ENCODE peak calls at places on chromosomes 12 and 14, in five cellular contexts. One of them, this sample, is unnamed. For H3K4me1, the result is how much of the 10 kb centered on the place peaks cover.

GRCh38 chr12:114306646-114307045 is 99.3 kb downstream of the TBX5 start:
- DNase-seq in uterus: no peak
- DNase-seq in pancreas: no peak
- DNase-seq in SK-N-SH: no peak
- DNase-seq in breast epithelium: no peak
- DNase-seq in this sample: no peak

GRCh38 chr14:35879654-35880249 is 53.6 kb downstream of the BRMS1L start:
- DNase-seq in SK-N-SH: peak
- DNase-seq in pancreas: no peak
- DNase-seq in breast epithelium: no peak
- DNase-seq in uterus: no peak
- DNase-seq in this sample: no peak

GRCh38 chr12:105986779-105987686 is 151.7 kb downstream of the NUAK1 start:
- DNase-seq in uterus: no peak
- DNase-seq in breast epithelium: no peak
- DNase-seq in pancreas: no peak
- DNase-seq in SK-N-SH: no peak
- DNase-seq in this sample: no peak

GRCh38 chr14:80356413-80356812 is 145.1 kb upstream of the DIO2 start:
- DNase-seq in pancreas: no peak
- DNase-seq in SK-N-SH: peak
- DNase-seq in breast epithelium: no peak
- DNase-seq in uterus: no peak
- DNase-seq in this sample: no peak

GRCh38 chr12:86658303-86658702 is 402.1 kb upstream of the MGAT4C start:
- DNase-seq in uterus: no peak
- DNase-seq in breast epithelium: no peak
- DNase-seq in pancreas: no peak
- DNase-seq in SK-N-SH: no peak
- DNase-seq in this sample: no peak

GRCh38 chr12:93200291-93200917 is 177.3 kb upstream of the NUDT4 start:
- DNase-seq in uterus: no peak
- DNase-seq in pancreas: no peak
- DNase-seq in breast epithelium: no peak
- DNase-seq in SK-N-SH: no peak
- DNase-seq in this sample: no peak

GRCh38 chr12:57735952-57736742 is 2.4 kb downstream of the AGAP2 start:
- DNase-seq in pancreas: no peak
- DNase-seq in SK-N-SH: peak
- DNase-seq in breast epithelium: no peak
- DNase-seq in uterus: no peak
- DNase-seq in this sample: no peak

GRCh38 chr12:93725531-93725930 is 48.4 kb downstream of the CRADD start:
- DNase-seq in SK-N-SH: no peak
- DNase-seq in breast epithelium: no peak
- DNase-seq in pancreas: no peak
- DNase-seq in uterus: no peak
- DNase-seq in this sample: no peak

GRCh38 chr12:97940629-97941028 is 478.0 kb downstream of the RMST start:
- DNase-seq in uterus: no peak
- DNase-seq in SK-N-SH: no peak
- DNase-seq in pancreas: no peak
- DNase-seq in breast epithelium: no peak
- DNase-seq in this sample: no peak

GRCh38 chr12:90253674-90254181 is 545.1 kb upstream of the ATP2B1 start:
- DNase-seq in breast epithelium: no peak
- DNase-seq in SK-N-SH: peak
- DNase-seq in pancreas: peak
- DNase-seq in uterus: peak
- DNase-seq in this sample: peak

GRCh38 chr14:100015251-100015655 is 50.0 kb upstream of the EVL start:
- DNase-seq in SK-N-SH: no peak
- DNase-seq in pancreas: no peak
- DNase-seq in breast epithelium: no peak
- DNase-seq in uterus: no peak
- DNase-seq in this sample: no peak

GRCh38 chr12:112121780-112122565 is 3.4 kb upstream of the TRAFD1 start:
- DNase-seq in SK-N-SH: no peak
- DNase-seq in uterus: peak
- DNase-seq in pancreas: peak
- DNase-seq in breast epithelium: peak
- DNase-seq in this sample: peak

GRCh38 chr12:21894792-21895392 is 46.3 kb downstream of the ABCC9 start:
- DNase-seq in pancreas: no peak
- DNase-seq in SK-N-SH: no peak
- DNase-seq in breast epithelium: no peak
- DNase-seq in uterus: no peak
- DNase-seq in this sample: no peak

DNA sequence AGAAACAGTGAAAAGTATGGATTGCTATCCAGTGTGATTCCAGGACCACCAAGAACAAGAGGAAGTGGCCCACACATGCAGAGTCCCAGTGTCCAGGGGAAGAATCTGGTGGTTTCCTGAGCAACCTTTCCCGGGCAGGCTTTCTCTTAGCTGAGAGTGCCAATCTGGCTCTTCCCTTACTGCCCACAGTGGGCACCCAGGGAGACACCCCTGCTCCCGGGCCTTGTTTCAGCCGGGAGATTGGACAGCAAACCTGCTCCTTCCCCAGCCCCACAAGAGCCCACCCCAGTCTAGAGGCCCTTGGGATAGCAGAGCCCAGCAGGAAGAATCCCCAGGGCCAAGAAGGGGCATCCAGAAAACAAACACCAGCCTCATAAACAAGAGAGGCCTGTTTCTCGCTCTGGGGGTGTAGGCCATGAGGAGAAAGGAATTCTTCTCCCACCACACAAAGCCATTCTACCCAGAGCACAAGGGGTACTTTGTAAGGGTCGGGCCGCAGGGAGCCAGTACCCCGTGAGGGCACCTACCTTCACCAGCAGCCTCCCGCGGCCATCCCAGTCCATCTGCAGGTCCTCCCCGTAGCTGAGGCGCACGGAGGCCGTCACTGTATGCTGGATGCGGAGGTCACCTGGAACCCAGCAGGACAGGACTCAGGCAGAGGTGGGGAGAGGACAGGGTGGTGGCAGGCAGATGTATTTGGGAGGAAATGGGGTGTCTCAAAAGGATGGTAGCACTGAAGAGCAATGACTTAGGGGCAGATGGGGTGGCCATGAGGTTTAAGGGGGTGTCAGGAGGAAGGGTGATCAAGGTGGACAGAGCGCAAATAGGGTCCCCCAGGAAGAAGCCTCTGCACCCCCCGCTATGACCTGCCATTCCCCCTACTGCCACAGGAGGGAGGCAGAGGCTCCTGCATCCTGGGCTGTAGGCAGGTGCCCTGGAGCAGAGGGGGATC is 61.8 kb downstream of the VWF start:
- DNase-seq in breast epithelium: no peak
- DNase-seq in uterus: peak
- DNase-seq in SK-N-SH: peak
- DNase-seq in pancreas: peak
- DNase-seq in this sample: no peak
- TF ChIP-seq CTCF in breast epithelium: peak
- TF ChIP-seq CTCF in uterus: peak
- TF ChIP-seq CTCF in SK-N-SH: peak
- TF ChIP-seq CTCF in pancreas: peak
- TF ChIP-seq CTCF in this sample: peak

DNA sequence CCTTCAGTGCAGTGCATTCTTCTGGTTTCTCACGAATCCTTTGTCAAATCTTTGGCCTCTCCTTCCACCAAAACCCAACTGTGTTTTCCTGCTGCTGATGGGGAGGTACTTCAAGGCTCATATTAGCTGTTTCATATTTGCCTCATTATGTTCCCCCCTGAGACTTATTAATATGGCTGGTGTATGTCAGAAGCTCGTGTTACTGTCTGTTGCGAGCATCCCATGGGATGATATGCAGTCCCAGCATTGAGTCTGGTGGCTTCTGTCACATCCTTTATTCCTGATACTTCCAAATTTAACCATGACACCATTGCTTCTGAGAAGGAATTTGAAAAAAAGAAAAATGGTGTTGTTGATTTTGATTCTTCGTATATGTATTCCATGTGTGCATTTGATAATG is 149.2 kb downstream of the KICS2 start:
- DNase-seq in uterus: no peak
- DNase-seq in pancreas: no peak
- DNase-seq in breast epithelium: no peak
- DNase-seq in SK-N-SH: no peak
- DNase-seq in this sample: no peak
- H3K4me1 ChIP-seq in uterus: under half
- H3K4me1 ChIP-seq in pancreas: under half
- H3K4me1 ChIP-seq in breast epithelium: under half
- H3K4me1 ChIP-seq in SK-N-SH: under half
- H3K4me1 ChIP-seq in this sample: under half

GRCh38 chr12:20148241-20148640 is 220.1 kb upstream of the PDE3A start:
- DNase-seq in breast epithelium: no peak
- DNase-seq in pancreas: no peak
- DNase-seq in uterus: no peak
- DNase-seq in SK-N-SH: no peak
- DNase-seq in this sample: no peak

GRCh38 chr12:20140751-20141150 is 227.6 kb upstream of the PDE3A start:
- DNase-seq in uterus: no peak
- DNase-seq in breast epithelium: no peak
- DNase-seq in SK-N-SH: no peak
- DNase-seq in pancreas: no peak
- DNase-seq in this sample: no peak

GRCh38 chr12:20144341-20144740 is 224.0 kb upstream of the PDE3A start:
- DNase-seq in SK-N-SH: no peak
- DNase-seq in breast epithelium: no peak
- DNase-seq in uterus: no peak
- DNase-seq in pancreas: no peak
- DNase-seq in this sample: no peak

GRCh38 chr12:20142295-20142694 is 226.0 kb upstream of the PDE3A start:
- DNase-seq in SK-N-SH: peak
- DNase-seq in breast epithelium: no peak
- DNase-seq in pancreas: no peak
- DNase-seq in uterus: no peak
- DNase-seq in this sample: no peak

GRCh38 chr12:20142956-20143355 is 225.4 kb upstream of the PDE3A start:
- DNase-seq in uterus: no peak
- DNase-seq in SK-N-SH: peak
- DNase-seq in breast epithelium: no peak
- DNase-seq in pancreas: no peak
- DNase-seq in this sample: no peak
- TF ChIP-seq CTCF in uterus: no peak
- TF ChIP-seq CTCF in SK-N-SH: peak
- TF ChIP-seq CTCF in breast epithelium: no peak
- TF ChIP-seq CTCF in pancreas: no peak
- TF ChIP-seq CTCF in this sample: no peak

DNA sequence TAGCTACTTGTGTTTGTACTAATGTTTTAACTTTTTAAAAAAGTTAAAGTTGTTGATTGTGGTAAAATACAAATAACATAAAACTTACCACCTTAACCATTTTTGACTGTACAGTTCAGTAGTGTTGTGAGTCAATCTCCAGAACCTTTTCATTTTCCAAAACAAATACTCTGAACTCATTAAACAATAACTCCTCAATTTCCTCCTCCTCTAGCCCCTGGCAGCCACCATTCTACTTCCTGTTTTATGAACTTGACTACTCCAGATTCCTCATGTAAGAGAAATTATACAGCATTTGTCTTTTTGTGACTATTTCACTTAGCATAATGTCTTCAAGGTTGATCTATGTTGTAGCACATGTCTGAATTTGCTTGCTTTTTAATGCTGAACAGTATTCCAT is 299.1 kb upstream of the AMIGO2 start:
- DNase-seq in pancreas: no peak
- DNase-seq in uterus: no peak
- DNase-seq in SK-N-SH: no peak
- DNase-seq in breast epithelium: no peak
- DNase-seq in this sample: no peak
- H3K4me1 ChIP-seq in pancreas: under half
- H3K4me1 ChIP-seq in uterus: under half
- H3K4me1 ChIP-seq in SK-N-SH: under half
- H3K4me1 ChIP-seq in breast epithelium: under half
- H3K4me1 ChIP-seq in this sample: under half